ENCODE peak calls at places on chromosomes 1 and 21, in five cellular contexts. H is astrocyte, X is heart right ventricle, Z is body of pancreas, R is colonic mucosa. A is an unnamed sample.

GRCh38 chr1:209723761-209724693 is 19.4 kb downstream of the HSD11B1 start:
- DNase-seq in H (no peak), X (no peak), Z (no peak), R (no peak), A (no peak)

GRCh38 chr1:168092566-168093355 is 44.0 kb downstream of the GPR161 start:
- DNase-seq in H (no peak), X (no peak), Z (peak; percentile 26), R (peak; percentile 20), A (no peak)

GRCh38 chr1:193260056-193260750 is 73.8 kb upstream of the B3GALT2 start:
- DNase-seq in H (no peak), X (no peak), Z (no peak), R (no peak), A (no peak)

GRCh38 chr1:101476541-101476940 is 239.7 kb downstream of the S1PR1 start:
- DNase-seq in H (no peak), X (no peak), Z (no peak), R (no peak), A (no peak)

GRCh38 chr1:19360026-19360813 is 48.1 kb downstream of the SLC66A1 start:
- DNase-seq in H (no peak), X (no peak), Z (no peak), R (no peak), A (no peak)

GRCh38 chr1:167486090-167486824 is 32.1 kb downstream of the CD247 start:
- DNase-seq in H (no peak), X (no peak), Z (no peak), R (peak; percentile 27), A (no peak)

GRCh38 chr21:15775981-15776380 is 46.2 kb downstream of the USP25 start:
- DNase-seq in H (peak; percentile 81), X (no peak), Z (no peak), R (no peak), A (peak; percentile 67)

GRCh38 chr1:184903111-184903692 is 71.1 kb downstream of the NIBAN1 start:
- DNase-seq in H (no peak), X (no peak), Z (peak; percentile 29), R (no peak), A (no peak)

GRCh38 chr21:43717967-43718871 is 710 bp upstream of the PDXK start:
- DNase-seq in H (no peak), X (no peak), Z (peak; percentile 42), R (no peak), A (no peak)

GRCh38 chr1:231682761-231683160 is 56.2 kb downstream of the DISC1 start:
- DNase-seq in H (no peak), X (no peak), Z (no peak), R (no peak), A (no peak)

GRCh38 chr1:55547441-55547840 is 332.3 kb upstream of the USP24 start:
- DNase-seq in H (no peak), X (no peak), Z (no peak), R (no peak), A (no peak)

GRCh38 chr21:20997633-20998455 is at the start of gene NCAM2:
- DNase-seq in H (peak; percentile 80), X (peak; percentile 76), Z (peak; percentile 76), R (peak; percentile 54), A (no peak)

GRCh38 chr1:220813013-220813412 is 26.3 kb downstream of the MTARC1 start:
- DNase-seq in H (no peak), X (no peak), Z (no peak), R (no peak), A (no peak)

GRCh38 chr1:161185732-161186311 is 8.5 kb upstream of the B4GALT3 start:
- DNase-seq in H (no peak), X (no peak), Z (no peak), R (no peak), A (no peak)

GRCh38 chr1:231190456-231190855 is 28.6 kb downstream of the TRIM67 start:
- DNase-seq in H (no peak), X (no peak), Z (no peak), R (no peak), A (no peak)

GRCh38 chr1:29789221-29789909 is 553.0 kb downstream of the PTPRU start:
- DNase-seq in H (peak; percentile 60), X (no peak), Z (no peak), R (peak; percentile 7), A (peak; percentile 35)

GRCh38 chr1:6171546-6172124 is 8.5 kb downstream of the CHD5 start:
- DNase-seq in H (no peak), X (no peak), Z (no peak), R (no peak), A (no peak)

GRCh38 chr1:41323243-41323642 is 38.0 kb upstream of the FOXO6 start:
- DNase-seq in H (no peak), X (no peak), Z (no peak), R (no peak), A (no peak)

GRCh38 chr1:32767156-32767555 is 50.0 kb downstream of the YARS1 start:
- DNase-seq in H (no peak), X (no peak), Z (no peak), R (no peak), A (no peak)

GRCh38 chr1:240598602-240599001 is 13.4 kb downstream of the GREM2 start:
- DNase-seq in H (no peak), X (no peak), Z (no peak), R (no peak), A (no peak)

GRCh38 chr21:42443181-42443785 is 39.6 kb downstream of the UBASH3A start:
- DNase-seq in H (no peak), X (no peak), Z (no peak), R (no peak), A (no peak)

GRCh38 chr21:33433001-33433400 is 29.8 kb downstream of the IFNGR2 start:
- DNase-seq in H (no peak), X (no peak), Z (no peak), R (no peak), A (no peak)

GRCh38 chr1:153220606-153221303 is 3.4 kb downstream of the PRR9 start:
- DNase-seq in H (no peak), X (no peak), Z (no peak), R (no peak), A (no peak)

GRCh38 chr1:172429324-172430127 is 9.0 kb downstream of the C1orf105 start:
- DNase-seq in H (peak; percentile 55), X (no peak), Z (peak; percentile 49), R (peak; percentile 53), A (peak; percentile 40)

GRCh38 chr1:161946071-161946987 is 77.3 kb downstream of the OLFML2B start:
- DNase-seq in H (peak; percentile 83), X (no peak), Z (no peak), R (no peak), A (no peak)

GRCh38 chr1:229164836-229165285 is 106.0 kb upstream of the RAB4A start:
- DNase-seq in H (no peak), X (no peak), Z (no peak), R (peak; percentile 66), A (no peak)

GRCh38 chr1:87592156-87592555 is 263.5 kb downstream of the LMO4 start:
- DNase-seq in H (no peak), X (no peak), Z (no peak), R (no peak), A (no peak)

GRCh38 chr1:37449936-37450335 is 24.4 kb upstream of the ZC3H12A start:
- DNase-seq in H (no peak), X (no peak), Z (no peak), R (no peak), A (no peak)

GRCh38 chr1:230377851-230378250 is 48.3 kb downstream of the PGBD5 start:
- DNase-seq in H (no peak), X (no peak), Z (no peak), R (no peak), A (no peak)

GRCh38 chr1:7538033-7538432 is 233.1 kb upstream of the VAMP3 start:
- DNase-seq in H (peak; percentile 62), X (no peak), Z (no peak), R (no peak), A (peak; percentile 30)

GRCh38 chr21:37886726-37887309 is 29.4 kb downstream of the KCNJ6 start:
- DNase-seq in H (no peak), X (no peak), Z (no peak), R (no peak), A (no peak)

GRCh38 chr1:179509384-179509783 is 66.4 kb downstream of the NPHS2 start:
- DNase-seq in H (no peak), X (no peak), Z (no peak), R (no peak), A (no peak)

GRCh38 chr1:39128959-39129358 is 75.5 kb upstream of the MACF1 start:
- DNase-seq in H (no peak), X (no peak), Z (peak; percentile 94), R (peak; percentile 93), A (peak; percentile 92)
- H3K4me1 ChIP-seq in H (peaks cover 27% of the 10 kb centered on the region), X (peaks cover 78% of the 10 kb centered on the region), Z (peaks cover 55% of the 10 kb centered on the region), R (peaks cover 18% of the 10 kb centered on the region), A (peaks cover 69% of the 10 kb centered on the region)

GRCh38 chr1:214086945-214087344 is 99.2 kb downstream of the PROX1 start:
- DNase-seq in H (no peak), X (no peak), Z (no peak), R (no peak), A (no peak)
- TF ChIP-seq CTCF in H (no peak), X (no peak), Z (no peak), R (no peak), A (peak; percentile 26)

DNA sequence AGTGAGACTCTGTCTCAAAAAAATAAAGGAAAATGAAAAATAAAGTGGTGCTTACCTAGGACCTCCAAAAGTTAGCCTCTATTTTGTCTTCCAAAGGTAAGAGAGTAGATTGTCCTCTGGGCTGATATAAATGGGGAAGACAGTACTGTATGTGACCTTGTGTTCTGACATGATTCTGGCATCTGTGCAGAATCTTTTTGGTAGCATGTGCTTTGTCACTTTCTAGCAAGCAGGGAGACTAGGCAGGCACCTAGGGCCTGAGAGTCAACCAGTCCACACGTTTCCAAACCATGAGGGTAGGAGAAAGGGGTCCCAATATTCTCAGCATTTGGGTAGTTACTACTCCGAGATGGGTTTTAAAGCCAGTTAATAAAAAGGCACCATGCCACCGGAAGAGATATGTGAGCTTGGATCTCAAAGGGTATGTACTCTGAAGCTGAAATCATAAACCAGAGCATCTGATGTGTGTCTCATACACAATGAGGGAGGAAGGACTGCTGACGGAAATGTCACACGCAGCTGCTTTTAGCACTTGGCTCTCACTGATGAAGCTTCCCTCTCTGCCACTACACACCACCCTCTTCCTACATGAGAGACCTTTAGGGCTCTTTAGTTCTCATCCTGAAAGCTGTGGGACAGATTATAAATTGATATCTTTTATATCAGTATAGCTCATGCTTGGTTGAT is 27.0 kb upstream of the SLC16A1 start:
- DNase-seq in H (no peak), X (no peak), Z (no peak), R (no peak), A (no peak)
- H3K27ac ChIP-seq in H (no peak overlapping the region), X (peak overlapping the region; percentile 86), Z (no peak overlapping the region), R (no peak overlapping the region), A (no peak overlapping the region)

DNA sequence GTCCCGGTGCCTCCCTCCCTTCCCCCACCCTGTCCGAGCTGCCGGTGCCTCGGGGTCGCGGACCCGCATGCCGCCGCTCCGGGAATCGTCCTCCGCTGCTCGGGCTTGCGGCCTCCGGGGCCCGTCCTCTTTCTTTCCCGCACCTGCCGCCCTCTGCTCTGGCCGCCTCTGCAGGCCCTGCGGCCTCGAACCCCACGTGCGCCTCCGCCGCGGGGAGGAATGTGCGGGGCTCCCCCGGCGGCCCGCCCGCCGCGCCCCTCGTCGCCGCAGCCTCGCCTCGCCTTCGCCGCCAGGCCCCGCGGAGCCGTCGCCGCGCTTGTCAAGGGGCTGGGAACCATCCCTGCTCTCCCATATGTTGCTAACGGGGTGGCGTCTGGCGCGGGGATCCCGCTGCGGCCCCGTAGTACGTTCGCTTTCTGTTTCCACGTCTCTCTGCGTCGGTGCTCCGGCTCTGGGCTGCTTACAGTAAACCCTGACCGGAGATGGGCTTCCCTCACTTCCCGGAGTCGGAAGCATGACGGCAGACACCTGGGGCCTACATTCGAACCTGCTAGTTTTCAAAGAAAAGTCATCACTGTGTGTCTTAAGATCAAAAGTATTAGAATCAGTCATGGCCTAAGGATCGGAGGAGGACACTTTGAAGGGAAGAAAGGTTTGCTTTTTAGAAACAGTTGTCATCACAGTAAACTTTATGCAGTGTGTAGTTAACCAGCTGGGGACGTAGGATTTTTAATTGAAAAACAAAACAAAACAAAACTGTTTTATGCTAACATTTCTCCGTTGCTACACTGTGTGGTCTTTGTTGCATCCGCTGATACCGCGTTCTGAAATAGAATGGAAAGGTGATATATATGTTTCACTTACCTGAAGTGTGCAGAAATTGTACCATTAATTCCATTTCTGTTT is 68.9 kb downstream of the SLC35A3 start:
- DNase-seq in H (peak; percentile 62), X (peak; percentile 53), Z (peak; percentile 69), R (peak; percentile 72), A (peak; percentile 32)
- H3K4me1 ChIP-seq in H (no peaks in the 10 kb centered on the region), X (peaks cover 62% of the 10 kb centered on the region), Z (peaks cover 42% of the 10 kb centered on the region), R (peaks cover 12% of the 10 kb centered on the region), A (peaks cover 15% of the 10 kb centered on the region)